ENCODE peak calls at places on chromosome 5, in nine cellular contexts. K, Y, T, L, O, Q, M, E and C are unnamed samples. For H3K36me3, the result is how much of the 10 kb centered on the place peaks cover.

GRCh38 chr5:108421713-108422112 is 39.8 kb upstream of the FBXL17 start:
- DNase-seq in Y (no peak), T (no peak), O (peak), Q (no peak), E (no peak), L (no peak), K (no peak), M (no peak), C (peak)

GRCh38 chr5:96934291-96934694 is 1.6 kb upstream of the LNPEP start:
- DNase-seq in K (peak), E (no peak), L (no peak), Y (no peak), Q (no peak), O (no peak), T (no peak), M (no peak), C (no peak)

GRCh38 chr5:21663082-21663481 is 1190.1 kb downstream of the CDH12 start:
- DNase-seq in L (no peak), M (no peak), E (no peak), T (no peak), O (no peak), Q (peak), K (no peak), Y (no peak), C (no peak)

GRCh38 chr5:174545926-174546325 is 178.5 kb upstream of the MSX2 start:
- DNase-seq in O (no peak), M (no peak), E (no peak), L (no peak), T (no peak), K (no peak), Q (no peak), Y (no peak), C (no peak)

GRCh38 chr5:173736923-173737412 is 120.5 kb upstream of the BOD1 start:
- DNase-seq in M (no peak), Y (no peak), Q (no peak), K (peak), O (no peak), E (no peak), T (no peak), L (no peak), C (no peak)

GRCh38 chr5:37310360-37310759 is 60.5 kb downstream of the NUP155 start:
- DNase-seq in L (no peak), K (no peak), T (no peak), E (no peak), Q (no peak), O (no peak), M (no peak), Y (no peak), C (no peak)

GRCh38 chr5:36108758-36109245 is 42.1 kb upstream of the UGT3A2 start:
- DNase-seq in M (no peak), L (no peak), O (peak), T (no peak), Y (no peak), Q (no peak), E (no peak), K (no peak), C (peak)

GRCh38 chr5:181200816-181201215 is 4.2 kb downstream of the TRIM7 start:
- DNase-seq in L (no peak), T (no peak), O (no peak), Y (no peak), K (peak), E (no peak), M (no peak), Q (no peak), C (no peak)

GRCh38 chr5:95446560-95447221 is 55.5 kb downstream of the FAM81B start:
- DNase-seq in K (no peak), M (no peak), T (no peak), O (peak), E (no peak), L (no peak), Y (no peak), Q (no peak), C (peak)

GRCh38 chr5:176875014-176875550 is 24.1 kb downstream of the HK3 start:
- DNase-seq in Q (no peak), L (no peak), K (no peak), E (peak), T (no peak), Y (no peak), O (no peak), M (peak), C (no peak)

GRCh38 chr5:54717870-54718269 is 200.3 kb downstream of the SNX18 start:
- DNase-seq in T (no peak), M (no peak), Q (no peak), E (no peak), O (no peak), L (no peak), Y (no peak), K (no peak), C (no peak)

GRCh38 chr5:54519083-54519541 is 1.6 kb downstream of the SNX18 start:
- DNase-seq in O (no peak), T (no peak), E (peak), Y (no peak), Q (peak), K (no peak), M (no peak), L (no peak), C (no peak)

GRCh38 chr5:171295801-171296200 is 13.2 kb upstream of the TLX3 start:
- DNase-seq in O (peak), Q (no peak), K (no peak), E (no peak), Y (no peak), T (no peak), M (no peak), L (no peak), C (peak)

GRCh38 chr5:78547731-78548189 is 100.8 kb downstream of the LHFPL2 start:
- DNase-seq in O (no peak), Y (peak), E (no peak), Q (peak), L (peak), M (no peak), K (no peak), T (peak), C (no peak)

GRCh38 chr5:97618721-97619120 is 435.7 kb upstream of the RIOK2 start:
- DNase-seq in L (no peak), T (no peak), O (no peak), Q (no peak), M (no peak), K (no peak), E (no peak), Y (no peak), C (no peak)

GRCh38 chr5:57033103-57033502 is 81.2 kb upstream of the MIER3 start:
- DNase-seq in Y (no peak), O (peak), T (no peak), M (no peak), L (no peak), Q (no peak), E (no peak), K (no peak), C (peak)

GRCh38 chr5:79168031-79168430 is 56.4 kb downstream of the BHMT start:
- DNase-seq in E (no peak), Y (no peak), K (no peak), Q (no peak), O (no peak), L (no peak), M (no peak), T (no peak), C (no peak)

GRCh38 chr5:151200913-151201445 is 22.9 kb downstream of the CCDC69 start:
- DNase-seq in Y (no peak), K (no peak), E (no peak), Q (no peak), M (peak), L (no peak), T (no peak), O (no peak), C (no peak)

GRCh38 chr5:130198927-130199326 is 294.7 kb downstream of the CHSY3 start:
- DNase-seq in T (peak), K (peak), O (peak), Q (no peak), M (peak), L (no peak), E (no peak), Y (no peak), C (peak)

GRCh38 chr5:92554447-92555085 is 1026.5 kb downstream of the NR2F1-AS1 start:
- DNase-seq in Q (no peak), T (no peak), K (no peak), O (no peak), E (no peak), Y (no peak), M (no peak), L (no peak), C (no peak)

GRCh38 chr5:98936948-98937715 is 8.3 kb upstream of the CHD1 start:
- DNase-seq in L (no peak), Y (no peak), M (no peak), O (no peak), E (no peak), Q (no peak), K (no peak), T (no peak), C (no peak)

GRCh38 chr5:96881511-96882115 is 5.3 kb downstream of the ERAP2 start:
- DNase-seq in O (peak), K (no peak), L (no peak), M (no peak), T (peak), Q (no peak), Y (no peak), E (no peak), C (peak)

GRCh38 chr5:80191991-80192398 is 63.9 kb downstream of the SERINC5 start:
- DNase-seq in M (no peak), O (no peak), Y (peak), K (peak), E (no peak), Q (peak), T (no peak), L (no peak), C (no peak)

GRCh38 chr5:116546033-116546742 is 28.4 kb downstream of the SEMA6A start:
- DNase-seq in O (no peak), M (no peak), K (no peak), E (no peak), L (no peak), Y (no peak), T (no peak), Q (no peak), C (peak)

GRCh38 chr5:151903243-151903653 is 21.4 kb downstream of the GLRA1 start:
- DNase-seq in K (no peak), M (peak), L (no peak), O (no peak), T (no peak), Y (no peak), E (no peak), Q (no peak), C (no peak)

GRCh38 chr5:139664727-139665351 is 16.7 kb downstream of the CXXC5 start:
- DNase-seq in O (no peak), M (no peak), T (no peak), Y (no peak), E (no peak), L (no peak), Q (no peak), K (no peak), C (no peak)

GRCh38 chr5:2017540-2018389 is 135.0 kb upstream of the IRX4 start:
- DNase-seq in Y (no peak), K (peak), T (peak), L (no peak), M (peak), O (peak), E (no peak), Q (no peak), C (no peak)

GRCh38 chr5:34598177-34598794 is 57.8 kb upstream of the RAI14 start:
- DNase-seq in L (no peak), M (no peak), T (peak), O (peak), K (no peak), E (no peak), Y (no peak), Q (no peak), C (peak)

GRCh38 chr5:71938886-71939285 is 168.4 kb upstream of the MAP1B start:
- DNase-seq in Q (no peak), E (peak), O (peak), K (no peak), Y (no peak), T (no peak), M (peak), L (no peak), C (peak)

GRCh38 chr5:143968071-143968878 is 156.3 kb downstream of the HMHB1 start:
- DNase-seq in Y (no peak), Q (no peak), L (no peak), T (peak), K (peak), O (peak), M (no peak), E (no peak), C (peak)

GRCh38 chr5:33313150-33313549 is 127.6 kb upstream of the TARS1 start:
- DNase-seq in K (no peak), T (peak), L (no peak), E (no peak), O (peak), Y (no peak), Q (no peak), M (no peak), C (peak)

GRCh38 chr5:20486826-20487225 is 498.8 kb upstream of the CDH18 start:
- DNase-seq in E (no peak), T (no peak), K (no peak), Q (no peak), O (no peak), Y (no peak), M (no peak), L (no peak), C (no peak)

GRCh38 chr5:31809037-31809910 is 170.3 kb downstream of the PDZD2 start:
- DNase-seq in E (no peak), O (peak), T (peak), L (peak), K (peak), M (peak), Y (peak), Q (peak), C (peak)

GRCh38 chr5:149886697-149887470 is 57.7 kb downstream of the PDE6A start:
- DNase-seq in Q (no peak), K (no peak), O (no peak), Y (no peak), L (no peak), T (peak), E (no peak), M (no peak), C (no peak)

GRCh38 chr5:158154226-158155005 is 295.5 kb upstream of the CLINT1 start:
- DNase-seq in Y (peak), M (no peak), E (no peak), L (no peak), K (no peak), Q (no peak), T (peak), O (peak), C (peak)
- TF ChIP-seq CTCF in Y (no peak), M (no peak), E (no peak), L (no peak), K (no peak), Q (no peak), T (peak), O (no peak), C (no peak)

DNA sequence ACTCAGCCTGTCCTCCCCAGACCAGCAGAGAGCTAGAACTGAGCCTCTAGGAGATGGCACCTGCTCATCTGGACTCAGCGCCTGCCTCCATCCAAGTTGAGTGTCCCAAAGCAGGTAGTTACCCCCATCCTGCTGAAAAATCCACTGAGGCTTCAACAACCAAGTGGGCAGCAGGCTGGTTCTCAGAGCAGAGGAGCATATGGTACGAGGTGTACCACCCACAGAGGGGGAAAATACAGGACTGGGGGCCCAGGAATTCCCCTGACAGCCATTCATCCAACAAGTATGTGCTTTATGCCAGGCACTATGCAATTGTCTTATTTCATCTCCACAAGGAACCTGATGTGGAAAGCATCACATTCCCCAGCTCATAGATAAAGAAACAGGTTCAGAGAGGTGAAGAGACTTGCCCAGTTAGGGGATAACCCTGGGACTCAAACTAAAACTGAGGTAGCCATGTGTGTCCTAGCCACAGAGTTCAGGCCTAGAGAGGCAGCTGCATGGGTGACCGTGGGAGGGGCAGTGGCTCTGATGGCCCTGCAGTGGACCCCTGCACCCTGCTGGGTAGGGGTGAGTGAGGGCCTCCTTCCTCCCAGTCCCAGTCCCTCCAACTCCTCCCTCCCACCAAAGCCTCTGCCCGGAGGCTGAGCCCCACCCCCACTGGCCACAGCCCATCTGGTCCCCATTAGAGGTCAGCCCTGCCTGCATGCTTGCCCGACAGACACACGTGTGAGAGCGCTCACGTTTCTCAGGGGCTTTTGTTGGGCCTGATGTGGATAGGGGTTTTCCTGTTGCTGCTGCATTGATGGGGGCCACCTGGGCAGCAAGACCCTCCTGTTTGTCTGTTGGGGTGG is 11.4 kb downstream of the PDLIM4 start:
- DNase-seq in M (peak), Y (peak), K (no peak), E (no peak), O (no peak), T (no peak), Q (no peak), L (no peak), C (no peak)
- H3K36me3 ChIP-seq in M (under half), Y (under half), K (under half), E (under half), O (under half), T (half or more), Q (under half), L (under half), C (under half)

GRCh38 chr5:119363271-119363670 is 7.5 kb downstream of the TNFAIP8 start:
- DNase-seq in Y (no peak), E (no peak), M (no peak), T (no peak), K (no peak), L (no peak), Q (no peak), O (no peak), C (no peak)

GRCh38 chr5:119360905-119361605 is 5.2 kb downstream of the TNFAIP8 start:
- DNase-seq in T (peak), Q (no peak), O (peak), Y (no peak), M (no peak), E (no peak), K (no peak), L (no peak), C (peak)

GRCh38 chr5:119362714-119363113 is 6.9 kb downstream of the TNFAIP8 start:
- DNase-seq in Q (no peak), O (no peak), T (no peak), K (no peak), Y (no peak), E (no peak), M (no peak), L (no peak), C (peak)

GRCh38 chr5:119359737-119360413 is 4.1 kb downstream of the TNFAIP8 start:
- DNase-seq in L (no peak), M (no peak), K (no peak), E (no peak), T (no peak), O (peak), Q (no peak), Y (no peak), C (peak)

GRCh38 chr5:119361723-119362122 is 5.9 kb downstream of the TNFAIP8 start:
- DNase-seq in E (no peak), O (no peak), M (no peak), L (no peak), K (no peak), T (no peak), Y (no peak), Q (no peak), C (no peak)
- TF ChIP-seq CTCF in E (no peak), O (no peak), M (no peak), L (no peak), K (no peak), T (no peak), Y (no peak), Q (no peak), C (no peak)

DNA sequence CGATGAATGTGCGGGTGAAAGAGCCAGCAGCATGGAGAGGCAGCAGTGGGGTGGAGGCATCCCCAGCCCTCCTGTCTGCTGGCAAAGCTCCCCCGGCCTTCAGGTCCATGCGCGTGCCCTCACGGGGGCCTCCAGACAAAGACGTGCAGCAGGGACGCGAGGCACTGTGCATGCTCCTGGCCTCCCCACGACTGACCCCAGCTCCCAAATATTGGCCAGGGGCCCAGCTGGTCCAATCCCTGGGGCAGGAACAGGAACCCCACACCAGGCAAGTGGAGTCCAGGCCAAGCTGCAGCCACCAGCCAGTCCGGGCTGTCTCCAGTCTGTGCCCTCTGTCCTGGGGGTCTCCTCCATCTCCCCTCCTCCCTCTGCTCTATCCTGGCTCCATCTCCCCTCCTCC is 33.5 kb upstream of the LRRC14B start:
- DNase-seq in M (peak), T (no peak), O (no peak), L (no peak), K (no peak), E (peak), Q (no peak), Y (no peak), C (no peak)
- H3K36me3 ChIP-seq in M (under half), T (under half), O (under half), L (under half), K (under half), E (under half), Q (under half), Y (under half), C (under half)